ENCODE peak calls at places on chromosomes 13 and 19, in five cellular contexts. T is ascending aorta, B is adrenal gland, E is tibial nerve, H is WERI-Rb-1. U is an unnamed sample.

GRCh38 chr13:109785141-109785891 is 1.1 kb downstream of the IRS2 start:
- DNase-seq in H (peak; percentile 78), E (no peak), T (peak; percentile 76), B (peak; percentile 51), U (peak; percentile 68)

GRCh38 chr19:40756502-40757110 is 5.6 kb downstream of the SNRPA start:
- DNase-seq in T (no peak), E (no peak), B (no peak), H (no peak), U (no peak)

GRCh38 chr19:30780456-30780855 is 408.3 kb downstream of the ZNF536 start:
- DNase-seq in T (no peak), B (no peak), E (no peak), H (no peak), U (peak; percentile 51)

GRCh38 chr13:42333613-42334328 is 61.8 kb downstream of the AKAP11 start:
- DNase-seq in B (no peak), E (no peak), T (no peak), H (no peak), U (peak; percentile 49)

GRCh38 chr13:44061876-44062275 is 182.2 kb downstream of the LACC1 start:
- DNase-seq in H (no peak), T (no peak), B (no peak), E (no peak), U (no peak)

GRCh38 chr13:90105881-90106496 is 1241.5 kb upstream of the MIR17HG start:
- DNase-seq in T (no peak), E (no peak), B (no peak), H (no peak), U (no peak)

GRCh38 chr13:35501721-35502235 is 25.3 kb upstream of the MAB21L1 start:
- DNase-seq in E (no peak), H (no peak), T (no peak), B (no peak), U (no peak)

GRCh38 chr19:36041831-36042230 is 9.2 kb upstream of the CLIP3 start:
- DNase-seq in E (no peak), H (no peak), B (no peak), T (no peak), U (peak; percentile 97)

GRCh38 chr13:19634129-19634740 is 776 bp downstream of the MPHOSPH8 start:
- DNase-seq in E (peak; percentile 26), H (no peak), T (no peak), B (no peak), U (peak; percentile 50)

GRCh38 chr19:41958367-41959055 is 610 bp downstream of the RABAC1 start:
- DNase-seq in T (peak; percentile 91), E (peak; percentile 78), B (peak; percentile 67), H (peak; percentile 91), U (peak; percentile 87)

GRCh38 chr19:45470147-45471081 is 2.6 kb downstream of the FOSB start:
- DNase-seq in T (peak; percentile 72), E (peak; percentile 32), H (no peak), B (peak; percentile 74), U (peak; percentile 51)

GRCh38 chr19:555474-555808 is 11.6 kb downstream of the GZMM start:
- DNase-seq in H (no peak), E (no peak), B (no peak), T (no peak), U (no peak)

GRCh38 chr19:11025006-11025405 is 64.2 kb downstream of the SMARCA4 start:
- DNase-seq in H (no peak), T (no peak), E (no peak), B (no peak), U (no peak)
- H3K36me3 ChIP-seq in H (peaks cover 92% of the 10 kb centered on the region), T (peaks cover 95% of the 10 kb centered on the region), E (peaks cover 100% of the 10 kb centered on the region), B (peaks cover 89% of the 10 kb centered on the region), U (peaks cover 61% of the 10 kb centered on the region)

GRCh38 chr13:70108276-70108845 is at the start of gene KLHL1:
- DNase-seq in T (no peak), E (no peak), H (no peak), B (no peak), U (no peak)
- H3K27ac ChIP-seq in T (no peak within 1 kb of the TSS), E (no peak within 1 kb of the TSS), H (no peak within 1 kb of the TSS), B (no peak within 1 kb of the TSS), U (no peak within 1 kb of the TSS)

DNA sequence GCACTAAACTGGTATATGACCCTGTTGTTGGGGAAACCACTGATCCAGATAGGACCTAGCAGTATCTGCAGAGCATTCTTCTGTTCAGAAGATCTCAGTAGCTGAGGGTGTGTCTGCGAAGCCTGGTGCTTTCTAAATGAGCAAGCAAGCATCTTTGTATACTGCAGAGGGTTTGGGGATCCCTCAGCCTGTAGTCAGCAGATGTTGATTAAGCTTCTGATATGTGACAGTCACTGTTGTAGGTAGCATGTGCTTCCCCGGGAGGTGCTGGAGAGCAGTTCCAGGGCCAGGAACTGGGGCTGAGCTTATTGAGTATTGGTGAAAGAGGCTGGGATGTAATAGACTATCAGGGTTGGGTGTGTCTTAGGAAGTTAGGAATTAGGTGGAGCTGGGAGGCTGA is 1.5 kb downstream of the SCAF1 start:
- DNase-seq in E (no peak), T (no peak), H (no peak), B (peak; percentile 13), U (no peak)
- H3K4me3 ChIP-seq in E (no peak overlapping the region), T (peak overlapping the region; percentile 96), H (no peak overlapping the region), B (no peak overlapping the region), U (no peak overlapping the region)

GRCh38 chr13:92682832-92683517 is 543.6 kb upstream of the GPC6 start:
- DNase-seq in T (no peak), E (no peak), H (no peak), B (no peak), U (peak; percentile 69)
- H3K36me3 ChIP-seq in T (no peaks in the 10 kb centered on the region), E (no peaks in the 10 kb centered on the region), H (no peaks in the 10 kb centered on the region), B (no peaks in the 10 kb centered on the region), U (no peaks in the 10 kb centered on the region)

DNA sequence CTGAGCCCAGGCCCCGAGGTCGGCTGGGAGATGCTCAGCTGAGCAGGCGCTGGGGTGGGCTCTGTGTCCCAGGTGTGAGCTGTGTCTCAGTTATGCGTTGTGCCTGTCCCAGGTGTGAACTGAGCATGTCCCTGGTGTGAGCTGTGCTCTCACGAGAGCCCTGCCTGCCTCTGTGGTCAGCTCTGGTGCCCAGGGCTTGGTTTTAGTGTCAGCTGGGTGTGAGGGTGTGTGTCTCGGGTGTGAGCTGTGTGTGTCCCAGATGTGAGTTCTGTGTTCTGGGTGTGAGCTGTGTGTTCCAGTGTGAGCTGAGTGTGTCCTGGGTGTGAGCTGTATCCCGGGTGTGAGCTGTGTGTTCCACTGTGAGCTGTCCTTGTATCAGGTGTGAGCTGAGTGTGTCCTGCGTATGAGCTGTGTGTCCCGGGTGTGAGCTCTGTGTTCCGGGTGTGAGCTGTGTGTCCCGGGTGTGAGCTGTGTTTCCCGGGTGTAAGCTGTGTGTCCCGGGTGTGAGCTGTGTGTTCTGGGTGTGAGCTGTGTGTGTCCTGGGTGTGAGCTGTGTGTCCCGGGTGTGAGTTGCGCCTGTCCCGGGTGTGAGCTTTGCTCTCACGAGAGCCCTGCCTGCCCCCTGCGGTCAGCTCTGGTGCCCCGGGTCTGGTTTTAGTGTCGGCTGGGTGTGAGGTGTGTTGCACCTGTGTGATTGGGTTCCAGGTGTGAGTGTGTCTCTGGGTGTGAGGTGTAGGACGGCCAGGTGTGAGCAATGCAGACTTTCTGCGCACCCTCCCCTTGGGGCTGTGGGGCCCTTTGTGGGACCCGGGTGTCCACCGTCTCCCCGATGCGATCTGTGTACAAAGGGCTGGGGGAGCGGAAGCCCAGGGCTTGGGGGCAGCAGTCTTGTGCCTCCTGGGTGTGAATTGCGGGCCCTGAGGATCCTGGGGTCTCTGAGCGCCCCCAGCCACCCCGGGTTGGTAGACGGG is 7.1 kb upstream of the PEAK3 start:
- DNase-seq in B (no peak), H (no peak), E (no peak), T (no peak), U (no peak)
- H3K27ac ChIP-seq in B (no peak overlapping the region), H (no peak overlapping the region), E (no peak overlapping the region), T (no peak overlapping the region), U (no peak overlapping the region)

DNA sequence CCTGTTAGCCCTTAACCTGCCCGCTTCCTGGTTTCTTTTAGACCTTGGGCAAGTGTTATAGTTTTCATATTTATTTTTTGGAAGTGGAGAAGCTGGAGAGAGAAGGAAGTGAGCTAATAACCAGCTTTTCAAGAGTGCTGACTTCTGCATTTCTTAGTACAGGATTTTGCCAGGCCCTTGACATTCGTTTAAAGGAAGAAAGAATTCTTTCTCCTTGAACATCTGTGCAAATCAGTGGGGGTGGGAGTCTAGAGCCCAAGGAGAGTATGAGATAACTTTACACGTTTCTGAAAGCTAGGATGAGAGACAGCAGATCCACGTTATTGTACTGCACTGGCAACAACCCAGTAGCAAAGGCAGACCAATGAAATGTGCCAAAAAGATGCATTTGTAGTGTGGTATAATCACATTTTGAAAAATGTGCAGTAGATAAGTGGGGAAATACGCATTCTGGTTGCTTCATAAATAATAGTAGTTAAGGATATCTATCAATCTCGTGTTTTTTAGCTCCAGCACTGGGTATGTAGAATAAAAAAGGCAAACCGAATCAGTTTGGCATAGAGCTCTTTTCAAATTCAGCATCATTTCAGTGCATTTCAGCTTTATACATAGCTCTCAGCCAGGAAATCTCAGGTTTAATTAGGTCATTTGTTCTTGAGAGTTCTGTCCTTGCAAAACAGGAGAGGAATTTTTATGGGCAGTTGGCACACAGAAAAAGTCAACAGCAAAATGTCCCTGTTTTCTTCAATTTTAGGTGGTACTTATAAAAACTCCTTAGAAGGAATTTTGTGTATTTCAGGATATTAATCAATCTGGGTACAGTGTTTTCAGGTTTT is 4.3 kb downstream of the RNF113B start:
- DNase-seq in H (no peak), B (no peak), T (no peak), E (no peak), U (peak; percentile 69)
- H3K4me3 ChIP-seq in H (no peak overlapping the region), B (peak overlapping the region; percentile 5), T (no peak overlapping the region), E (no peak overlapping the region), U (no peak overlapping the region)

GRCh38 chr19:34214040-34214439 is 40.3 kb upstream of the GARRE1 start:
- DNase-seq in E (no peak), T (no peak), B (no peak), H (no peak), U (no peak)
- H3K36me3 ChIP-seq in E (peaks cover 78% of the 10 kb centered on the region), T (peaks cover 25% of the 10 kb centered on the region), B (peaks cover 36% of the 10 kb centered on the region), H (peaks cover 60% of the 10 kb centered on the region), U (peaks cover 52% of the 10 kb centered on the region)

GRCh38 chr13:40439928-40440327 is 226.5 kb downstream of the FOXO1 start:
- DNase-seq in E (peak; percentile 43), B (peak; percentile 69), T (no peak), H (no peak), U (no peak)

GRCh38 chr13:40442826-40443225 is 223.6 kb downstream of the FOXO1 start:
- DNase-seq in T (no peak), E (no peak), H (no peak), B (no peak), U (no peak)

GRCh38 chr13:40438999-40439797 is 227.2 kb downstream of the FOXO1 start:
- DNase-seq in H (no peak), T (no peak), E (peak; percentile 30), B (no peak), U (peak; percentile 74)

GRCh38 chr13:40442191-40442590 is 224.2 kb downstream of the FOXO1 start:
- DNase-seq in B (no peak), E (no peak), T (no peak), H (peak; percentile 12), U (peak; percentile 82)

DNA sequence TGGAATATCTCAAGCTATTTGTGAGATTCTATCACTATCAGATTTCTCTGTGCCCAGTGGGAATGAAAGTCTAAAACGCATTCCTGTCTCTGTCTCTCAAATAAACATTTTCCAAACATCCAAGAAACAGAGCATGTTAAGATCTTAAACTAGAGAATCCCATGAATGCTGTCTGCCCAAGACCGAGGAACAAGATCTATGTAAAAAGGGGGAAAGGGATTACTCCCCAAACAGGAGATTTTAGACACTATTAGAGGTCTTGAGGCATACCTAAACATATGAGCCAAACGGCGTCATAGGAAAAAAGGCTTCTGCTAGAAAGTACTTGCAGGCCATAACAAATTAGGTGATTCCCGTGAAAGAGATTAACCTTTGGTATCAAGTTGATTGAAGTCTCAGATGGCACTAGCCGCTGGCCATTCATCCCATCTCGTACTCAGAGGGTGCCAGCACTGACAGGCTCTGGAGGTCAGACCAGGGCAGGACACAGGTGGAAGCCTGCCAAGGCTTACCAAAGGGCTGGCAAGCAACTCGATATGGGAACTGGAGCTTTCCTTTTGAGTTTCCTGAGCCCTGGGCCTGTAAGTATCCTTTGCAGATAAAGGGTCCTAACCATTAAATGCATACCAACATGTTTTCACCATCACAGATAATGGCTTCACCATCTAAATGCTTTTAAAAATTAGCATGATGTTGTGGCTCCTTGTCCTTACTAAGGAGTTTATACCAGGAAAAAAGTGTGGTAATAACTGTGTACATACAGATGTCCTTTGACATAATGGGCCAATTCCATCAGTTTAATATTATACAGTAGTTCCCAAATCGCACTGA is 225.2 kb downstream of the FOXO1 start:
- DNase-seq in H (peak; percentile 18), E (peak; percentile 86), T (peak; percentile 87), B (peak; percentile 90), U (peak; percentile 55)
- H3K27ac ChIP-seq in H (no peak overlapping the region), E (peak overlapping the region; percentile 70), T (peak overlapping the region; percentile 76), B (no peak overlapping the region), U (no peak overlapping the region)